ENCODE peak calls at places on chromosomes 1 and 21, in ten cellular contexts. U is effector memory CD4-positive, alpha-beta T cell; Y is heart left ventricle; K is CD8-positive, alpha-beta memory T cell; L is upper lobe of right lung; N is small intestine; A is ovary; G is stomach; M is suprapubic skin; J is cardiac muscle cell. R is an unnamed sample.

GRCh38 chr21:39316062-39316461 is 2.6 kb upstream of the BRWD1 start:
- DNase-seq in U (no peak), Y (no peak), K (no peak), L (no peak), N (no peak), A (no peak), G (no peak), M (no peak), J (no peak), R (no peak)

GRCh38 chr21:41598561-41599511 is 90.9 kb upstream of the TMPRSS2 start:
- DNase-seq in U (no peak), Y (no peak), K (no peak), L (peak; percentile 80), N (no peak), A (no peak), G (peak; percentile 87), M (peak; percentile 42), J (no peak), R (no peak)

GRCh38 chr1:228767636-228768344 is 32.5 kb downstream of the RHOU start:
- DNase-seq in U (no peak), Y (no peak), K (no peak), L (no peak), N (no peak), A (no peak), G (no peak), M (no peak), J (no peak), R (no peak)

GRCh38 chr1:159992161-159992560 is 38.1 kb upstream of the SLAMF9 start:
- DNase-seq in U (no peak), Y (no peak), K (no peak), L (no peak), N (no peak), A (no peak), G (no peak), M (no peak), J (peak; percentile 48), R (no peak)

GRCh38 chr1:98205291-98206017 is 284.6 kb upstream of the DPYD start:
- DNase-seq in U (no peak), Y (no peak), K (no peak), L (no peak), N (no peak), A (no peak), G (no peak), M (no peak), J (no peak), R (no peak)

GRCh38 chr1:216518844-216519627 is 95.8 kb upstream of the USH2A start:
- DNase-seq in U (no peak), Y (no peak), K (no peak), L (no peak), N (no peak), A (no peak), G (no peak), M (no peak), J (no peak), R (no peak)

GRCh38 chr1:228018125-228018398 is 11.3 kb downstream of the WNT3A start:
- DNase-seq in U (no peak), Y (no peak), K (no peak), L (peak; percentile 54), N (no peak), A (peak; percentile 1), G (no peak), M (no peak), J (no peak), R (no peak)

GRCh38 chr1:48776400-48777218 is at the start of gene BEND5:
- DNase-seq in U (no peak), Y (peak; percentile 60), K (peak; percentile 15), L (peak; percentile 75), N (peak; percentile 17), A (peak; percentile 73), G (peak; percentile 48), M (peak; percentile 69), J (peak; percentile 82), R (peak; percentile 28)

GRCh38 chr1:203547771-203548421 is 53.9 kb downstream of the OPTC start:
- DNase-seq in U (no peak), Y (no peak), K (no peak), L (peak; percentile 8), N (no peak), A (no peak), G (no peak), M (no peak), J (no peak), R (no peak)

GRCh38 chr1:2546515-2547209 is 9.5 kb upstream of the TNFRSF14 start:
- DNase-seq in U (peak; percentile 80), Y (peak; percentile 90), K (peak; percentile 76), L (peak; percentile 94), N (peak; percentile 93), A (no peak), G (peak; percentile 89), M (peak; percentile 93), J (peak; percentile 65), R (peak; percentile 97)

GRCh38 chr1:50175711-50176562 is 67.2 kb downstream of the ELAVL4 start:
- DNase-seq in U (no peak), Y (no peak), K (no peak), L (no peak), N (no peak), A (no peak), G (no peak), M (no peak), J (no peak), R (no peak)

GRCh38 chr1:50176563-50176885 is 67.8 kb downstream of the ELAVL4 start:
- DNase-seq in U (no peak), Y (no peak), K (no peak), L (no peak), N (no peak), A (no peak), G (no peak), M (no peak), J (no peak), R (no peak)

GRCh38 chr1:50179639-50180038 is 70.9 kb downstream of the ELAVL4 start:
- DNase-seq in U (no peak), Y (no peak), K (no peak), L (no peak), N (no peak), A (no peak), G (no peak), M (no peak), J (no peak), R (no peak)

GRCh38 chr1:50172299-50172698 is 63.6 kb downstream of the ELAVL4 start:
- DNase-seq in U (no peak), Y (no peak), K (no peak), L (no peak), N (no peak), A (no peak), G (no peak), M (no peak), J (no peak), R (no peak)

DNA sequence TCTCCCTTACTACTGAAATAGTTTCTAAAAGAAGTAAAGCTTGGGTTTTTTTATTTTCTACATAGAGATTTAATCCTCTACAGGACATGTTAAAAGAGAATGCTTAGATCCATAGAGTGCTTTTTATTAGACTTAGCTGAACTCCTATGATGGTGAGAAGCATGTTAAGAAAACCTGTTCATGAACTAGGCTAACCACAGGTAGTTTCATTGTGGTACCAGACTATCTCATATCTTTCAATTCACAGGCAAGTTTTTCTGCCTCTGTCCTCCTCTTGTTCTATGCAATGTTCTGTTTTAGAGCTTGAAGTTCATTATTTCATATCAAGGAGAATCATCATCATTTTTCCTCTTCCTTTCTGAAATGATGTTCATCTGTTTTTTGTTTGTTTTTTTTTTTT is 65.4 kb downstream of the ELAVL4 start:
- DNase-seq in U (no peak), Y (no peak), K (no peak), L (no peak), N (no peak), A (no peak), G (no peak), M (no peak), J (no peak), R (no peak)
- H3K36me3 ChIP-seq in U (no peaks in the 10 kb centered on the region), Y (no peaks in the 10 kb centered on the region), K (no peaks in the 10 kb centered on the region), L (no peaks in the 10 kb centered on the region), N (no peaks in the 10 kb centered on the region), A (no peaks in the 10 kb centered on the region), G (no peaks in the 10 kb centered on the region), M (no peaks in the 10 kb centered on the region), J (no peaks in the 10 kb centered on the region), R (no peaks in the 10 kb centered on the region)

DNA sequence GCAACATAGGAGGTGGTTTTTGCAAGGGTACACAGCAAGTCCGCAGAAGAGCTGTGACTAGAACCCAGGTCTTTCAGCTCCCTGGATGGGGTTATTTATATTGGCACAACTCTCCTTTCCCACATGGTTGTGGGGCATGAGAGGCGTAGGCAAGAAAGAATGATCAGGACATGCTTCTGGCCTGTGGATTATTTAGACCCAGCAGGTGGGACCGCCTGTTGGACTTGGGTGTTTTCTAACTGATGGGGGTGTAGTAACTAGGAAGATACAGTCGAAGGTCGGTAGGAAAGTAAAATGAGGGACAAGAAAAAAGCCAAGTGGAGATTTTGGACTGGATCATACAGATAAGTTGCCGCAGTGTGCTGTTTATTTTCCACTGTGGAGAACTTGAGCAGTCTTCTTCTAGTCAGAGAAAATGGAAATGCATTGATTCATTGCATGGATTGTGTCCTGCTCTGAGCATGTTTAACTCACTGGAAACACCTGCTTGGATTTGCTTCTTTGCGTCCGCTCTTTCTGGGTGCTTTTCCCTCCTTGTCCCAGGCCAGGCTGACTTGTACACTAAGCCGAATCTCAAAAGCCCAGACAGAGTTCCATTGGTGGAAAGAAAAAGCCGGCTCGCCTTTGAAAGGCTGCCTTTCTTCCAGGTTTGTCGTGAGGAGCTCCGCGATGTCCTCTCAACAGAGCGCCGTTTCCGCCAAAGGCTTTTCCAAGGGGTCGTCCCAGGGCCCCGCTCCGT is 602 bp downstream of the CRCT1 start:
- DNase-seq in U (no peak), Y (no peak), K (no peak), L (no peak), N (peak; percentile 14), A (no peak), G (no peak), M (no peak), J (no peak), R (no peak)
- H3K4me3 ChIP-seq in U (no peak overlapping the region), Y (peak overlapping the region; percentile 23), K (no peak overlapping the region), L (no peak overlapping the region), N (no peak overlapping the region), A (no peak overlapping the region), G (peak overlapping the region; percentile 33), M (peak overlapping the region; percentile 44), J (no peak overlapping the region), R (peak overlapping the region; percentile 11)

DNA sequence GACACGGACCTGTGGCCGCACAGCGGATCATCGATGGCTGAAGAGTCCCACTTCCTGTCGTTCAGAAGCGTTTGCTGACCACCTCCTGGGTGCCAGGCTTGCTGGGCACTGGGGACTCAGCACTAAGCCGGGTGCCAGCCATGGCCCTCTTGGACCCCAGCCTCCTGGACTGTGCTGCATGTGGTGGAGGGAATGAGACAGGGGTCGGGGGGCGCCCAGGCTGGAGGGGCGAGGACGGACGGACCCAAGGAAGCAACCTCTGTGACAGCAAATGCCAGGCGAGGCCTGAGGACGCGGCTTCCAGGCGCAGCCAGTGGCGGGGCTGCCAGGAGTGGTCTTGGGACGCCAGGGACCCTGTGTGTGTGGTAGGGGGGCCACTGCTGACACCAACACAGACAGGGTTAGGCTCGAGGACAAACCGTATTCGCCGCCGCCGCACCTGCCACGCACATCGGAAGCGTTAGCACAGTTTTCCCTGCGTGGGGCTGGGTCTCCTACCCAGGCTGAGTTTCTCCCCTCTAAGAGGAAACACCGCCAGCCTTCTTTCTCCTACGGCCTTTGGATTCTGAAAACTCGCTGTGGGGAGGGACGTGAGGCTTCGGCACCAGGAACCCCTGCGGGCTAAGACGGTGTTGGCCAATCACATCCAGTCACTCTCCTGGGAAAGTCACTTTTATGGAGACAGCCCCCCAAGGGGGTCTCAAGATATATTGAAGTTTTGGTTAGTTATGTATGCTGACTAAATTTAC is 3.1 kb upstream of the MXRA8 start:
- DNase-seq in U (no peak), Y (no peak), K (no peak), L (no peak), N (no peak), A (no peak), G (no peak), M (no peak), J (no peak), R (no peak)
- H3K4me1 ChIP-seq in U (peaks cover 9% of the 10 kb centered on the region), Y (peaks cover 17% of the 10 kb centered on the region), K (peaks cover 10% of the 10 kb centered on the region), L (peaks cover 19% of the 10 kb centered on the region), N (no peaks in the 10 kb centered on the region), A (peaks cover 12% of the 10 kb centered on the region), G (peaks cover 56% of the 10 kb centered on the region), M (peaks cover 50% of the 10 kb centered on the region), J (peaks cover 39% of the 10 kb centered on the region), R (no peaks in the 10 kb centered on the region)

GRCh38 chr1:88812366-88812765 is 79.0 kb downstream of the GTF2B start:
- DNase-seq in U (no peak), Y (no peak), K (no peak), L (no peak), N (no peak), A (no peak), G (no peak), M (no peak), J (no peak), R (no peak)
- H3K36me3 ChIP-seq in U (peaks cover 19% of the 10 kb centered on the region), Y (peaks cover 97% of the 10 kb centered on the region), K (peaks cover 9% of the 10 kb centered on the region), L (peaks cover 73% of the 10 kb centered on the region), N (peaks cover 4% of the 10 kb centered on the region), A (no peaks in the 10 kb centered on the region), G (peaks cover 67% of the 10 kb centered on the region), M (peaks cover 61% of the 10 kb centered on the region), J (peaks cover 44% of the 10 kb centered on the region), R (no peaks in the 10 kb centered on the region)